ENCODE peak calls at places on chromosomes 1 and 21, in ten cellular contexts. D is right lobe of liver; U is testis; L is cardiac fibroblast; V is GM13977; B is cardiac muscle cell; P is endothelial cell of umbilical vein; Z is CD4-positive, alpha-beta T cell; C is HL-60; T is fibroblast of mammary gland. S is an unnamed sample.

GRCh38 chr1:78004719-78005346 is at the start of gene DNAJB4:
- DNase-seq in D (peak; percentile 78), Z (peak; percentile 39), T (peak; percentile 99), C (peak; percentile 90), V (peak; percentile 77), B (peak; percentile 96), L (peak; percentile 99), P (peak; percentile 98), U (peak; percentile 95), S (peak; percentile 80)

GRCh38 chr1:225834417-225835329 is 24.7 kb downstream of the EPHX1 start:
- DNase-seq in B (no peak), Z (no peak), T (peak; percentile 90), U (peak; percentile 66), L (peak; percentile 97), V (no peak), P (no peak), C (no peak), D (no peak), S (no peak)

GRCh38 chr1:233075045-233075444 is 124.6 kb downstream of the NTPCR start:
- DNase-seq in Z (no peak), V (no peak), B (no peak), T (peak; percentile 94), U (no peak), D (no peak), C (no peak), L (no peak), P (peak; percentile 20), S (no peak)

GRCh38 chr21:45001134-45002095 is 61.6 kb downstream of the SLX9 start:
- DNase-seq in B (no peak), D (no peak), L (peak; percentile 83), P (peak; percentile 76), T (peak; percentile 70), Z (no peak), V (no peak), C (no peak), U (no peak), S (peak; percentile 44)

GRCh38 chr1:159826436-159827101 is at the start of gene SLAMF8:
- DNase-seq in V (peak; percentile 43), T (peak; percentile 25), Z (no peak), D (no peak), B (no peak), U (peak; percentile 32), C (peak; percentile 57), L (no peak), P (no peak), S (no peak)

GRCh38 chr21:45419162-45419561 is 14.2 kb downstream of the COL18A1 start:
- DNase-seq in L (no peak), T (no peak), B (no peak), V (no peak), Z (no peak), U (no peak), C (no peak), D (no peak), P (no peak), S (peak; percentile 21)

GRCh38 chr21:43604505-43605204 is 54.6 kb downstream of the HSF2BP start:
- DNase-seq in P (no peak), L (no peak), Z (no peak), T (no peak), D (no peak), C (no peak), U (no peak), B (no peak), V (no peak), S (no peak)

GRCh38 chr1:213032651-213033050 is 17.0 kb upstream of the ANGEL2 start:
- DNase-seq in C (no peak), L (no peak), V (no peak), P (no peak), T (no peak), B (no peak), Z (no peak), U (peak; percentile 72), D (no peak), S (no peak)

GRCh38 chr1:21397813-21398188 is 42.1 kb upstream of the NBPF3 start:
- DNase-seq in V (peak; percentile 28), C (no peak), D (no peak), L (no peak), T (no peak), P (no peak), Z (no peak), B (no peak), U (peak; percentile 52), S (no peak)

GRCh38 chr1:156961709-156962108 is 41.3 kb downstream of the LRRC71 start:
- DNase-seq in T (no peak), P (no peak), L (no peak), Z (peak; percentile 7), C (peak; percentile 12), D (no peak), V (no peak), U (no peak), B (peak; percentile 18), S (no peak)
- TF ChIP-seq CTCF in T (peak; percentile 13), P (peak; percentile 26), L (peak; percentile 3), Z (peak; percentile 55), C (peak; percentile 36), D (no peak), V (peak; percentile 39), U (no peak), B (peak; percentile 13), S (peak; percentile 30)

DNA sequence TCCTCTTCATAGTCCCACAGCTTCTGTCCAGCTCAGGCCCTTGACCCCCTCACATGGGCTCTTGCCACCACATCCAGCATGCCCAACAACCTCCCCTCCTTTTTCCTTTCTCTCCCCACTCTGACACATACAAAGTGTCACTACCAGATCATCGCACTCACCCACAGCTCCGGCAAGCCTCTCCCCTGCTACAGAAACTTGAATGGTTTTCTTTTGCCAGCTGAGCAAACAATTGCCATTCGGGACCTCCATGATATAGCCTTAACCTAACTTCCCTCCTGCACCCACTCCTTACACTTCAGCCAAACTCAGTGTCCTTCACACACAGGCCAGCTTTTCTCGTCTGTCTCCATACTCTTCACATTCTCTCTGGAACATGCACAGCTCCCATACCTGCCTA is 43.3 kb downstream of the MAB21L3 start:
- DNase-seq in D (no peak), V (no peak), L (no peak), U (no peak), T (no peak), P (no peak), Z (no peak), B (no peak), C (no peak), S (no peak)
- TF ChIP-seq CTCF in D (no peak), V (no peak), L (no peak), U (no peak), T (no peak), P (no peak), Z (no peak), B (no peak), C (no peak), S (no peak)

DNA sequence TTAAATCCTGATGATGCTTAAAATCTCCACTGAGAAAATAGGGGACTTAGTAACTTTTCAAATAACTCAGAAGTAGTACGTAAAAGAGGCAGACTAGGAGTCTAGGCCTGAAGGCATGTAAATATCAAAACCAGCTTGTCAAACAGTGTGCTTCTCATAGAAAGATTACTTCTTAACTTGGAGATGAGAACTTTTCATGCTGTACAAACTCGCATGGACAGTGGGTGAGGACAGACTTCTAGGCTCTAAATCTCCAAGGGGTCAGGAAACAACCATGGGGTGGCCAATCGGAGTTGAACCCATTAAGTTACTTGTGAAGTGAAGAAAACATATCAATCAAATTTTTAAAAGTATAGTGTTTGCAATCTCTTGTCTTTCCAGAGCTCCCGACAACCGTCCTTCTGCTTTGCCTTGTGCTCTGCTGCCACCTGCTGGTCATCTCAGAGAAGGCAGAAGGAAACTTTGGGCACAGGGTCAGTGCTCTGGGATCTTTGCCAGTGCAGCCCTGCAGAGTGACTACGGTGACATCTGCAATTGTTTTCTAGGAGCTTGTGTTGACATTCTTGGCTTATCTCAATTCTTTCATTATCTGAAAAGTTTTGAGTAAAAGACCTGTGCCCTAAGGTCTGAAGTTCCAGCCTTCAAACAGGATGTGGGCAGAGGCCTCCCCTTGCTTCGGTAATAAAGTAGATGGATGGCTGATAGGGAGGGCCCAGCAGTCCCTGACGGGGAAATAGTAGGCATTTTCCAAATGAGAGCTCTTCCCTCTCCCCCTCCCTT is 105.1 kb upstream of the PDE4B start:
- DNase-seq in U (peak; percentile 93), P (peak; percentile 87), C (peak; percentile 38), D (peak; percentile 90), B (peak; percentile 90), T (peak; percentile 70), L (peak; percentile 78), V (peak; percentile 46), Z (peak; percentile 69), S (peak; percentile 62)
- TF ChIP-seq CTCF in U (peak; percentile 94), P (peak; percentile 72), C (peak; percentile 81), D (peak; percentile 98), B (peak; percentile 76), T (peak; percentile 97), L (peak; percentile 93), V (peak; percentile 87), Z (peak; percentile 97), S (peak; percentile 98)

GRCh38 chr1:215399787-215400186 is 167.3 kb upstream of the KCTD3 start:
- DNase-seq in B (no peak), T (no peak), U (no peak), Z (no peak), C (no peak), L (no peak), V (no peak), P (no peak), D (no peak), S (no peak)

GRCh38 chr1:215397106-215397505 is 170.0 kb upstream of the KCTD3 start:
- DNase-seq in L (no peak), Z (no peak), T (peak; percentile 5), B (no peak), C (no peak), P (no peak), U (no peak), D (no peak), V (no peak), S (no peak)

GRCh38 chr1:215394084-215394991 is 172.8 kb upstream of the KCTD3 start:
- DNase-seq in P (no peak), L (no peak), Z (no peak), B (no peak), U (peak; percentile 73), T (no peak), V (no peak), C (no peak), D (no peak), S (no peak)

GRCh38 chr1:215402147-215402546 is 165.0 kb upstream of the KCTD3 start:
- DNase-seq in P (no peak), C (no peak), T (no peak), U (no peak), V (no peak), D (no peak), L (no peak), B (no peak), Z (no peak), S (no peak)

DNA sequence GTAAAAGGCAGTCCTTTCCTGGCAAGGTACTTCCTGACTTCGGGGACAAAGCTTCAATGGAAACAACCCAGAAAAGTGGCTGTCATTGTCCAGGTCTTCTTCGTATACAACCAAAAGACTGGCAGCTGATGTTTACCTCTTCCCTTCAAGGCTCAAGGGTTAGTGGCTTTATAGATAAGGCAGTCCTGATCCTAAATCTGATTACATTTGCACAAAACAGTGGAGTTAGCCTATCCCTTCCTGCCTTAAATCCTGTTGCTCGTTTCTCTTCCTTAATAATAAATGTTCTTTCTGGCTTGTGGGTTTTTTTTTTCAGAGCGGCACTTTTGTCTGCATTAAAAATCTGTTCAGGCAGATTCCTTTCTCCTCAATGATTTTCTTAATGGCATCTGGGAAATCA is 169.3 kb upstream of the KCTD3 start:
- DNase-seq in D (no peak), P (peak; percentile 20), U (no peak), C (no peak), L (no peak), B (no peak), T (no peak), Z (no peak), V (no peak), S (no peak)
- TF ChIP-seq CTCF in D (no peak), P (no peak), U (no peak), C (no peak), L (no peak), B (no peak), T (no peak), Z (no peak), V (no peak), S (no peak)

GRCh38 chr1:240831922-240832321 is 220.0 kb upstream of the GREM2 start:
- DNase-seq in U (no peak), Z (no peak), T (no peak), C (no peak), B (no peak), P (peak; percentile 39), L (no peak), V (no peak), D (no peak), S (no peak)
- TF ChIP-seq CTCF in U (no peak), Z (no peak), T (peak; percentile 28), C (no peak), B (no peak), P (peak; percentile 15), L (peak; percentile 20), V (no peak), D (no peak), S (no peak)